ENCODE peak calls at places on chromosomes 4 and X, in four cellular contexts. I is A549, M is GM12878, T is IMR-90. Y is an unnamed sample.

GRCh38 chrX:65196758-65197371 is 220.6 kb upstream of the ZC4H2 start:
- DNase-seq in M (no peak), T (no peak), I (peak), Y (peak)

GRCh38 chrX:141341341-141341740 is 99.0 kb upstream of the SPANXC start:
- DNase-seq in M (no peak), T (peak), I (peak), Y (no peak)

GRCh38 chr4:1874207-1874606 is 3.0 kb downstream of the NSD2 start:
- DNase-seq in I (no peak), T (no peak), M (no peak), Y (no peak)

GRCh38 chrX:132216806-132217202 is 2.4 kb downstream of the RAP2C start:
- DNase-seq in T (peak), M (no peak), I (no peak), Y (no peak)

GRCh38 chr4:115664285-115664684 is 550.9 kb upstream of the NDST4 start:
- DNase-seq in I (no peak), T (no peak), M (no peak), Y (no peak)

GRCh38 chrX:68273887-68274286 is 159.4 kb downstream of the OPHN1 start:
- DNase-seq in M (no peak), T (peak), I (no peak), Y (no peak)

GRCh38 chrX:133475953-133476352 is 60.7 kb upstream of the GPC4 start:
- DNase-seq in M (no peak), T (no peak), I (no peak), Y (no peak)

GRCh38 chrX:36908801-36909403 is 99.3 kb upstream of the FAM47C start:
- DNase-seq in T (peak), I (peak), M (peak), Y (peak)

GRCh38 chr4:186078977-186079697 is 10.2 kb downstream of the TLR3 start:
- DNase-seq in I (no peak), T (no peak), M (no peak), Y (no peak)

GRCh38 chrX:99722094-99722493 is 688.0 kb downstream of the PCDH19 start:
- DNase-seq in I (no peak), M (no peak), T (no peak), Y (no peak)

GRCh38 chr4:158025131-158025530 is 147.7 kb downstream of the GASK1B start:
- DNase-seq in T (peak), I (peak), M (no peak), Y (no peak)

GRCh38 chr4:70958681-70959080 is 34.8 kb upstream of the DCK start:
- DNase-seq in M (no peak), I (no peak), T (peak), Y (no peak)

GRCh38 chr4:173012608-173013007 is 156.0 kb upstream of the GALNT7 start:
- DNase-seq in I (no peak), M (no peak), T (no peak), Y (no peak)

GRCh38 chr4:95516528-95517011 is 32.2 kb downstream of the UNC5C start:
- DNase-seq in M (no peak), T (peak), I (no peak), Y (no peak)

GRCh38 chr4:84792366-84793301 is 173.9 kb downstream of the WDFY3 start:
- DNase-seq in M (no peak), I (no peak), T (peak), Y (no peak)

GRCh38 chr4:152106113-152106763 is 345.4 kb upstream of the GATB start:
- DNase-seq in T (peak), M (no peak), I (peak), Y (peak)

GRCh38 chrX:105190252-105190853 is 30.1 kb downstream of the TEX13A start:
- DNase-seq in T (peak), I (no peak), M (no peak), Y (peak)

GRCh38 chr4:122914292-122914904 is 8.0 kb downstream of the NUDT6 start:
- DNase-seq in T (peak), I (no peak), M (peak), Y (no peak)

GRCh38 chr4:137623013-137623412 is 90.7 kb upstream of the PCDH18 start:
- DNase-seq in T (no peak), M (no peak), I (no peak), Y (no peak)

GRCh38 chr4:97366661-97367060 is 776.6 kb downstream of the STPG2 start:
- DNase-seq in M (no peak), T (no peak), I (no peak), Y (no peak)

GRCh38 chr4:103150677-103151076 is 47.5 kb downstream of the CENPE start:
- DNase-seq in T (peak), M (no peak), I (peak), Y (no peak)

GRCh38 chr4:154489558-154490260 is 1.9 kb downstream of the DCHS2 start:
- DNase-seq in M (no peak), I (no peak), T (no peak), Y (no peak)

GRCh38 chr4:94595013-94595412 is 143.3 kb downstream of the PDLIM5 start:
- DNase-seq in M (no peak), T (no peak), I (no peak), Y (no peak)

GRCh38 chrX:150694738-150695410 is 1.7 kb downstream of the MTMR1 start:
- DNase-seq in M (no peak), I (no peak), T (no peak), Y (peak)

GRCh38 chr4:95248713-95249401 is 299.9 kb downstream of the UNC5C start:
- DNase-seq in M (no peak), T (no peak), I (no peak), Y (no peak)

GRCh38 chr4:100494166-100494565 is 23.7 kb downstream of the EMCN start:
- DNase-seq in T (peak), M (no peak), I (no peak), Y (no peak)

GRCh38 chrX:39414290-39414847 is 613.1 kb downstream of the MID1IP1 start:
- DNase-seq in I (no peak), T (no peak), M (no peak), Y (no peak)

DNA sequence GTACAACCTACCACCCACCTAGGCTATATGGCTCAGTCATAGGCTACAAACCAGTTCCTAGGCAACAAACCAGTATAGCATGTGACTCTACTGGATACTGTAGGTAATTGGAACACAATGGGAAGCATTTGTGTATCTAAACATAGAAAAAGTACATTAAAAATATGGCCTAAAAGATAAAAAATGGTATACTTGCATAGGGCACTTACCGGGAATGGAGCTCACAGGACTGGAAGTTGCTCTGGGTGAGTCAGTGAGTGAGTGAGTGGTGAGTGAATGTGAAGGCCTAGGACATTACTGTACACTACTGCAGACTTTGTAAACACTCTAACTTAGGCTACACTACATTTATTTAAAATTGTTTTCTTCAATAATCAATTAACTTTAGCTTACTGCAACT is 139.2 kb upstream of the RBPJ start:
- DNase-seq in I (no peak), T (peak), M (no peak), Y (no peak)
- TF ChIP-seq RAD21 in I (no peak), T (no peak), M (no peak), Y (no peak)

DNA sequence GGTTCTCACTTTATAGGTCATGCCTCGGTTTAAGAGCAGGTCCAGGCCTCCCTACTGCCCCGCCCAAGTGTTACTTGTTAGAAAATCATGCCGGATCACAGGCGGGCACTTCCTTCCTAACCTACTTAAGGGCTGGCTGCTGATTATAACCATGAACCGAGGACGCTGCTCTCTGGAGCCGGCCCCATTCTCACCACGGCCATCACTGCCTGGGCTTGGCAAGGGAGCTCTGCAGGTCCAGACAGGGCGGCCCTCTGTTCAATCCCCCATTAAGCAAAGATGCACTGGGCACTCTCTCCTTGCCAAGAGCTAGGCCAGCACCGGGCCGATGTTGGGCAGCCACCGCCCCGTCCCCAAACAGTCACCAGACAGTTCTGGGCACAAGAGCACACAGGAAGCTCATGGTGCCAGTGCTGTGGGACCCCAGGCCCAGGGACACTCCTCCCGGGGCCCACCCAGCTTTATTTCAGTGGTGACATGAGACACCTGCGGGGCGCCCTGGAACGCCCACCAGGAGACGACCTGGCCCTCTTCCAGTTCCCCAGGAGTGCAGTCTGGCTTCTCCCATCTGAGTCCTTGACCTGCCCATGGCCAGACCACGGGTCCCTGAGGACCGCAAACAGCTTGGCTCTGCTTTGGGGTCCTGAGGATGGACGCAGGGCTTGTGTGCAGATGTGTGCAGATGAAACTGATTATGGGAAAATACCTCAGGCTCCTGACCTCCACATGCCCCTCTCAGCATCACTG is 44.0 kb downstream of the ABLIM2 start:
- DNase-seq in M (no peak), I (no peak), T (no peak), Y (no peak)
- TF ChIP-seq ELK1 in M (no peak), I (no peak), T (no peak), Y (no peak)

DNA sequence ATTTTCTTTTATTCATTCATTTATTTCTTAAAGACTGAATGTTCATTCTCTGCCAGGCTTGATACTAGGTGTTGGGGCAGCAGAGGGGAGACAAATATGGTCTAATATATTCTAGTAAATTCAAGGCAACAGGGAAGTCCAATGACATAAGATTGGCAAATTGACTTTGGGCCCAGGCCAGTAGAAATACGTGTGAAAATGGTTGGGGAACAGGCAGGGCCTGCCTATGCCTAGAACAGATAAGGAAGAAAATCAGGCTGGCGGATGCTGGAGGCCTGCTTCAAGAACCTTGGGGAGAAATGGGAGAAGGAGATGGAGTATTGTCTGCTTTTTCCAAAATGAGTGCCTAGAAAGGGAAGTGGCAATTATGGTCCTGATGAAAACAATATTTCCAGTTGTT is 108.6 kb downstream of the RTL5 start:
- DNase-seq in I (no peak), T (no peak), M (no peak), Y (no peak)
- TF ChIP-seq RAD21 in I (no peak), T (no peak), M (no peak), Y (no peak)

GRCh38 chrX:10628906-10629305 is 8.5 kb upstream of the MID1 start:
- DNase-seq in T (no peak), I (no peak), M (no peak), Y (no peak)
- TF ChIP-seq ELK1 in T (no peak), I (no peak), M (no peak), Y (no peak)

GRCh38 chrX:13414006-13414647 is 94.3 kb upstream of the ATXN3L start:
- DNase-seq in M (no peak), I (no peak), T (no peak), Y (no peak)
- TF ChIP-seq RAD21 in M (no peak), I (no peak), T (no peak), Y (no peak)

GRCh38 chrX:14872355-14872754 is 514 bp downstream of the FANCB start:
- DNase-seq in T (no peak), M (no peak), I (no peak), Y (peak)
- TF ChIP-seq ELK1 in T (no peak), M (no peak), I (no peak), Y (no peak)

GRCh38 chr4:76515975-76516853 is 81.2 kb downstream of the SHROOM3 start:
- DNase-seq in I (no peak), T (no peak), M (peak), Y (no peak)
- TF ChIP-seq RAD21 in I (no peak), T (no peak), M (no peak), Y (no peak)

Y was measured in K562.